ENCODE peak calls at places on chromosomes 5 and 9, in four cellular contexts. One of them, this sample, is unnamed.

GRCh38 chr5:157484768-157485167 is 24.8 kb downstream of the NIPAL4 start:
- DNase-seq in right lobe of liver: peak
- DNase-seq in GM12878: no peak
- DNase-seq in ovary: no peak
- DNase-seq in this sample: peak

GRCh38 chr5:115873392-115873791 is 31.7 kb downstream of the AP3S1 start:
- DNase-seq in right lobe of liver: no peak
- DNase-seq in GM12878: no peak
- DNase-seq in ovary: no peak
- DNase-seq in this sample: no peak

GRCh38 chr9:88745281-88746001 is 210.5 kb downstream of the NXNL2 start:
- DNase-seq in GM12878: no peak
- DNase-seq in ovary: no peak
- DNase-seq in right lobe of liver: no peak
- DNase-seq in this sample: no peak

GRCh38 chr9:109771796-109772525 is 8.0 kb upstream of the PALM2AKAP2 start:
- DNase-seq in GM12878: no peak
- DNase-seq in ovary: peak
- DNase-seq in right lobe of liver: no peak
- DNase-seq in this sample: no peak

GRCh38 chr9:4298255-4299005 is 1.4 kb downstream of the GLIS3 start:
- DNase-seq in ovary: peak
- DNase-seq in right lobe of liver: peak
- DNase-seq in GM12878: no peak
- DNase-seq in this sample: peak

GRCh38 chr5:168407222-168407621 is 79.0 kb upstream of the RARS1 start:
- DNase-seq in GM12878: no peak
- DNase-seq in right lobe of liver: no peak
- DNase-seq in ovary: no peak
- DNase-seq in this sample: no peak

GRCh38 chr5:73892806-73893205 is 266.8 kb downstream of the ARHGEF28 start:
- DNase-seq in right lobe of liver: no peak
- DNase-seq in ovary: no peak
- DNase-seq in GM12878: no peak
- DNase-seq in this sample: no peak

GRCh38 chr9:135504262-135505229 is 4.1 kb downstream of the MRPS2 start:
- DNase-seq in ovary: peak
- DNase-seq in GM12878: no peak
- DNase-seq in right lobe of liver: peak
- DNase-seq in this sample: peak

GRCh38 chr9:109115931-109116541 is 3.7 kb downstream of the TMEM245 start:
- DNase-seq in right lobe of liver: peak
- DNase-seq in ovary: peak
- DNase-seq in GM12878: no peak
- DNase-seq in this sample: no peak

GRCh38 chr5:72860499-72860898 is 44.0 kb downstream of the TNPO1 start:
- DNase-seq in right lobe of liver: no peak
- DNase-seq in GM12878: no peak
- DNase-seq in ovary: no peak
- DNase-seq in this sample: no peak

GRCh38 chr9:1152171-1152570 is 102.0 kb downstream of the DMRT2 start:
- DNase-seq in right lobe of liver: no peak
- DNase-seq in GM12878: no peak
- DNase-seq in ovary: no peak
- DNase-seq in this sample: no peak

GRCh38 chr9:125650271-125650737 is 56.7 kb downstream of the MAPKAP1 start:
- DNase-seq in right lobe of liver: no peak
- DNase-seq in ovary: no peak
- DNase-seq in GM12878: peak
- DNase-seq in this sample: no peak

GRCh38 chr9:21994526-21994995 is at the start of gene CDKN2B-AS1:
- DNase-seq in ovary: peak
- DNase-seq in right lobe of liver: no peak
- DNase-seq in GM12878: no peak
- DNase-seq in this sample: no peak

GRCh38 chr5:103667068-103667467 is 104.5 kb upstream of the NUDT12 start:
- DNase-seq in ovary: no peak
- DNase-seq in right lobe of liver: no peak
- DNase-seq in GM12878: no peak
- DNase-seq in this sample: no peak

GRCh38 chr9:130766031-130766903 is 68.8 kb upstream of the ABL1 start:
- DNase-seq in right lobe of liver: no peak
- DNase-seq in ovary: no peak
- DNase-seq in GM12878: no peak
- DNase-seq in this sample: peak

GRCh38 chr5:61019642-61020041 is 74.6 kb downstream of the NDUFAF2 start:
- DNase-seq in GM12878: no peak
- DNase-seq in ovary: no peak
- DNase-seq in right lobe of liver: no peak
- DNase-seq in this sample: no peak

GRCh38 chr9:124868511-124869465 is 6.9 kb downstream of the ARPC5L start:
- DNase-seq in GM12878: no peak
- DNase-seq in ovary: peak
- DNase-seq in right lobe of liver: peak
- DNase-seq in this sample: peak

GRCh38 chr5:61386062-61386800 is 54.2 kb downstream of the ZSWIM6 start:
- DNase-seq in GM12878: no peak
- DNase-seq in ovary: no peak
- DNase-seq in right lobe of liver: no peak
- DNase-seq in this sample: no peak

GRCh38 chr5:83015676-83016075 is 61.5 kb downstream of the TMEM167A start:
- DNase-seq in GM12878: no peak
- DNase-seq in right lobe of liver: no peak
- DNase-seq in ovary: no peak
- DNase-seq in this sample: no peak

GRCh38 chr9:134807726-134808125 is 72.9 kb upstream of the FCN2 start:
- DNase-seq in GM12878: no peak
- DNase-seq in right lobe of liver: no peak
- DNase-seq in ovary: no peak
- DNase-seq in this sample: no peak

GRCh38 chr5:63963080-63963735 is 963 bp upstream of the HTR1A start:
- DNase-seq in GM12878: peak
- DNase-seq in right lobe of liver: peak
- DNase-seq in ovary: peak
- DNase-seq in this sample: no peak

GRCh38 chr9:4986291-4986690 is 1.2 kb downstream of the JAK2 start:
- DNase-seq in ovary: no peak
- DNase-seq in right lobe of liver: no peak
- DNase-seq in GM12878: no peak
- DNase-seq in this sample: no peak

GRCh38 chr9:10045598-10045997 is 567.2 kb downstream of the PTPRD start:
- DNase-seq in ovary: no peak
- DNase-seq in right lobe of liver: no peak
- DNase-seq in GM12878: no peak
- DNase-seq in this sample: no peak

GRCh38 chr9:134678671-134679443 is 37.3 kb downstream of the COL5A1 start:
- DNase-seq in right lobe of liver: no peak
- DNase-seq in GM12878: no peak
- DNase-seq in ovary: no peak
- DNase-seq in this sample: no peak

GRCh38 chr5:61052870-61053269 is 107.9 kb downstream of the NDUFAF2 start:
- DNase-seq in GM12878: no peak
- DNase-seq in right lobe of liver: no peak
- DNase-seq in ovary: no peak
- DNase-seq in this sample: no peak

GRCh38 chr9:37408933-37409710 is 13.4 kb upstream of the GRHPR start:
- DNase-seq in ovary: no peak
- DNase-seq in GM12878: peak
- DNase-seq in right lobe of liver: no peak
- DNase-seq in this sample: no peak

GRCh38 chr5:72328172-72328571 is 8.0 kb downstream of the PTCD2 start:
- DNase-seq in GM12878: no peak
- DNase-seq in ovary: no peak
- DNase-seq in right lobe of liver: peak
- DNase-seq in this sample: no peak

GRCh38 chr5:88732181-88732633 is 150.8 kb downstream of the MEF2C start:
- DNase-seq in ovary: no peak
- DNase-seq in GM12878: peak
- DNase-seq in right lobe of liver: no peak
- DNase-seq in this sample: peak

GRCh38 chr9:74499770-74500583 is 2.8 kb downstream of the RORB start:
- DNase-seq in ovary: no peak
- DNase-seq in GM12878: no peak
- DNase-seq in right lobe of liver: no peak
- DNase-seq in this sample: no peak

GRCh38 chr9:74499111-74499601 is 2.0 kb downstream of the RORB start:
- DNase-seq in right lobe of liver: no peak
- DNase-seq in GM12878: no peak
- DNase-seq in ovary: no peak
- DNase-seq in this sample: no peak

GRCh38 chr9:74497750-74498615 is 848 bp downstream of the RORB start:
- DNase-seq in ovary: no peak
- DNase-seq in GM12878: no peak
- DNase-seq in right lobe of liver: no peak
- DNase-seq in this sample: peak

GRCh38 chr9:74496819-74497749 is at the start of gene RORB:
- DNase-seq in right lobe of liver: no peak
- DNase-seq in GM12878: no peak
- DNase-seq in ovary: peak
- DNase-seq in this sample: no peak

DNA sequence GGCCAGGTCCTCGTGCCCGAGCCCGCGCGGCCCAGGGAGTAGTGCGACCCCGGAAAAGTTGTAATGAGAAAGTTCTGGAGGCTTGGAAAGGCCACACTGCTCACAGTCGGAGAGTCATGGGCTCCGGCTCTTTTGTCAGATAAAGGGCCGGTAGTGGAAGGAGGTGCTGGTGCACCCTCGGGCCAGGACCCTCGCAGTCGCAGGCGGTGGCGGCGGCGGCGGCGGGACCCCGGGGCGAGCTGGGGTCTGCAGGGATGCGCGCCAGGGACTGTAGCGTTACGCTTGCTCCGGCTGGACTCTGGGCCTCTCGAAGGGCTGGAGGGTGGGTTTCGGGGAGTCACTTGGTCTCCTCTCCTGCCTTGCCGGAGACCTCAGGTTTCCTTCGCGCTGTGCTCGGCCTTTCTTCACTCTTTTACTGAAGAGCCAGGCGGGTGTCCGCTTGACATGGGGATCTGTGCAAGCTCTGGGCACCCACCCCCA is 1.5 kb downstream of the RORB start:
- DNase-seq in ovary: no peak
- DNase-seq in right lobe of liver: no peak
- DNase-seq in GM12878: no peak
- DNase-seq in this sample: no peak
- H3K4me3 ChIP-seq in ovary: peak
- H3K4me3 ChIP-seq in right lobe of liver: peak
- H3K4me3 ChIP-seq in GM12878: no peak
- H3K4me3 ChIP-seq in this sample: peak

GRCh38 chr5:77086611-77087483 is at the start of gene ZBED3:
- DNase-seq in GM12878: peak
- DNase-seq in right lobe of liver: peak
- DNase-seq in ovary: peak
- DNase-seq in this sample: peak
- TF ChIP-seq POLR2A in GM12878: peak
- TF ChIP-seq POLR2A in right lobe of liver: no peak
- TF ChIP-seq POLR2A in ovary: no peak
- TF ChIP-seq POLR2A in this sample: no peak

DNA sequence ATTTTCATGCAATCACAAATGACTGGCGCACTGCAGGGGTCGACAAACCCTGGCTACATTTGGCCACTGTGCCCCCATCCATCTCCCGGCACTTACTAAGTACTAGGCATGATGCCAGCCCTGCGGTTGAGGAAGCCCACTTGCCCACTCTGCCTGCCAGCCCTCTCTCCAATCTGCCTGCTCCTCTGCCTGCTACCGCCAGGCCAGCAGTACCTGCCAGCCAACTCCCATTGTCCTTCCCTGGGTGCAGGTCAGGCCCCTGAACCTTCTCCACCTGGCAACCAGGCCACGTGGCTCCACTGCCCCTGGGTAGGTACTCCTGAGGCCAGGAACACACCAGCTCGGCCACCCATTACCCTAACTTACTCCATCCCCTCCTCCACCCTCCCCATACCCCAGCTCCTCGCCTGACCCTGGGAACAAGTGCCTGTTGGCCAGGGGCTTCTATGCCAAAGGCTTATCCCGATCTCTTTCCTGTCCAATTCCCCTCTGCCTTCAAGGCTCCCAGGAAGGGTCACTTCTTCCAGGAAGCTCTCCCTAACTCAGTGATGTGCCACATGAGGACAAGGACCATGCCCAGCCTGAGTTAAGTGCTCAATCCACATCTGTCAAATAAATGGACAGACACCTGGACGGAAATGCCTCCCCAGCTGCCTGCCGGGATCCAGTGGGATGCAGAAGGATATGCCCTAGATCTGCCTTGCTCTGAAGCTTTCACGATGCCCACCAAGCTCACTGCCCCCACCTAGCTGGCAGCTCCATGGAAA is 6.6 kb downstream of the EEIG1 start:
- DNase-seq in GM12878: no peak
- DNase-seq in right lobe of liver: peak
- DNase-seq in ovary: peak
- DNase-seq in this sample: no peak
- H3K4me3 ChIP-seq in GM12878: no peak
- H3K4me3 ChIP-seq in right lobe of liver: no peak
- H3K4me3 ChIP-seq in ovary: no peak
- H3K4me3 ChIP-seq in this sample: no peak

DNA sequence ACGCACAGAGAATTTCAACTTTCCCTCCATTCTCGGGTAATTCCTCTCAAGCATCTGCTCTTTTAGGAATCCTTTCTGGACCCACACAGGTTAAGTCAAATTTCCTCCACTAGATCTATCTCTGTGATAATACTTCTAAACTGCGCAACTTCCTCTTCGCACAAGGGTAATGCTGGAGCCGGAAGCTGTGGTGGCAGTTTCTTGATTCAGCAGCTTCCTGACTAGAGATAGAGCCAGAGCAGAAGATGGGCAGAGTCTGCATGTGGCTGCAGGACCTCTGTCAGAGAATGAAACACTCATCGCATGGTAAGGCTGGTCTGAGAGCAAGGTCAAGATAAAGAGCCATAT is 11.1 kb upstream of the CDC42SE2 start:
- DNase-seq in right lobe of liver: peak
- DNase-seq in GM12878: peak
- DNase-seq in ovary: no peak
- DNase-seq in this sample: peak
- TF ChIP-seq POLR2A in right lobe of liver: peak
- TF ChIP-seq POLR2A in GM12878: peak
- TF ChIP-seq POLR2A in ovary: no peak
- TF ChIP-seq POLR2A in this sample: no peak

GRCh38 chr9:78295731-78296130 is 1.2 kb upstream of the PSAT1 start:
- DNase-seq in right lobe of liver: no peak
- DNase-seq in ovary: no peak
- DNase-seq in GM12878: no peak
- DNase-seq in this sample: no peak
- H3K4me3 ChIP-seq in right lobe of liver: no peak
- H3K4me3 ChIP-seq in ovary: no peak
- H3K4me3 ChIP-seq in GM12878: no peak
- H3K4me3 ChIP-seq in this sample: no peak